ENCODE peak calls at places on chromosome 18, in nine cellular contexts. B is fibroblast of lung, Q is keratinocyte, D is HCT116, K is PC-9, I is SK-N-SH, L is mammary epithelial cell, E is hepatocyte, A is mesendoderm. N is an unnamed sample. For H3K79me2, the result is how much of the 10 kb centered on the place peaks cover.

GRCh38 chr18:54119524-54120019 is 104.9 kb downstream of the MBD2 start:
- DNase-seq in A (peak), I (peak), B (peak), K (peak), L (peak), D (peak), Q (no peak), E (peak), N (peak)

GRCh38 chr18:111292-112014 is 46.9 kb upstream of the USP14 start:
- DNase-seq in D (no peak), K (peak), E (peak), A (peak), Q (no peak), I (peak), L (peak), B (peak), N (peak)

GRCh38 chr18:35522130-35522959 is 24.6 kb upstream of the INO80C start:
- DNase-seq in K (no peak), D (no peak), I (no peak), Q (no peak), B (no peak), E (no peak), L (no peak), A (no peak), N (no peak)

GRCh38 chr18:8779251-8779650 is 73.9 kb downstream of the MTCL1 start:
- DNase-seq in B (no peak), I (no peak), Q (no peak), K (no peak), A (no peak), L (no peak), E (no peak), D (no peak), N (no peak)

GRCh38 chr18:29078272-29078671 is 901.3 kb upstream of the CDH2 start:
- DNase-seq in K (no peak), Q (no peak), I (no peak), E (peak), A (no peak), D (no peak), L (no peak), B (no peak), N (no peak)

GRCh38 chr18:31321719-31322118 is 3.8 kb downstream of the DSG1 start:
- DNase-seq in A (no peak), B (no peak), I (no peak), E (no peak), Q (no peak), K (no peak), D (no peak), L (no peak), N (no peak)

GRCh38 chr18:32624182-32624723 is 148.6 kb downstream of the KLHL14 start:
- DNase-seq in B (no peak), E (no peak), K (no peak), L (peak), Q (no peak), D (no peak), A (no peak), I (no peak), N (no peak)

GRCh38 chr18:70044626-70045025 is 97.0 kb upstream of the CD226 start:
- DNase-seq in K (peak), E (peak), A (no peak), B (peak), D (peak), Q (peak), I (peak), L (peak), N (no peak)

GRCh38 chr18:74496508-74497307 is 545 bp downstream of the CNDP2 start:
- DNase-seq in E (peak), K (peak), Q (no peak), I (peak), B (peak), L (no peak), D (peak), A (peak), N (peak)

GRCh38 chr18:9707381-9708056 is 582 bp upstream of the RAB31 start:
- DNase-seq in B (peak), K (no peak), A (peak), E (no peak), L (no peak), D (no peak), I (no peak), Q (no peak), N (no peak)

DNA sequence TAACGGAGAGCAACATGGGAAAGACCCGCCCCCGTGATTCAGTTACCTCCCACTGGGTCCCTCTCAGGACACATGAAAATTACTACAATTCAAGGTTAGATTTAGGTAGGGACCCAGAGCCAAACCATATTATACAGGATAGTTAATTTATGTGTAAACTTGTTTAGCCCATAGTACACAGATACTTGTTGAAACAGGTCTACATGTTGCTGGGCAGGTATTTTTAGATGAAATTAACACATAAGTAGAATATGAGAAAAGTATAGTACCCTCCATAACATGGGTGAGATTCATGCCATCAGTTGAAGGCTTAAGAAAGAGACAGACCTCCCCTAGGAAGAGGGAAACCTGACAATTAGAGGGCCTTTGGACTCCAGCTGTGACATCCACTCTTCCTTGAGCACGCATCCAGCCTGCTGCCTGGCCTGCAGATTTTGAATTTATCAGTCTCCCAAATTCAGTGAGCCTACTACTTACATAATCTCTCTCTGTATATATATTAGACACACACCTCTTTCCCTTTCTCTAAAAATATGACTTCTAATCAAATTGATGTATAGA is 463.5 kb upstream of the NETO1 start:
- DNase-seq in Q (no peak), D (no peak), K (no peak), B (no peak), I (no peak), E (no peak), L (no peak), A (peak), N (peak)
- H3K79me2 ChIP-seq in Q (under half), D (under half), K (under half), B (under half), I (under half), E (under half), L (under half), A (under half), N (under half)

DNA sequence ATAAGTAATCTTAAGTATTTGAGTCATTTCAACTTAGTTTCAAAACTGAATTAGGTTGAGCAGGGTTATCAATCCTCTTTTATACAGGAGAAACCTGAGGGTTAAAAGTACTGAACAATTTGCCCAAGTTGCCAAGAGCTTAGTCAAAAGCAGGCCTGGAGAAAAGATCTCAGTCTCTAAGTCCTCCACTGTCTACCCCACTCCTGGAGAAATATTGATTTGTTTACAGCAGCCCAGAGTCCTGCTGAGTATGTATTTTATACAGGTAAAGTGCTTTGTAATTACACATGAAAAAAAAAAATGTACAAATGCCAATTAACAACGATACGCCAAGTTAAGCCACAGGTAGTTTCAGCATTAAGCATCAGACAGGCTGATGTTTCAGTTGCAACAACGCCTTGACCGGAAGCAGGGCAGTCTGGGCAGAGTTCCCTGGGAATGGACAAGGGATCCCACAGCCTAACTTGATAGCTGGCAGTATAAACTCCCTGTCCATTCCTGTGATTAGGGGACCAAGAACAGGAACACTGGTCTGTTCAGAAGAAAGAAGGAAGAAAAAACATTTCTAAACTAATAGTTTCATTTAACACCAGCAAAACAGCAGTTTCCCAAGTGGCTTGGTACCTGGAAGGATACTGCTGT is 132.9 kb downstream of the MYO5B start:
- DNase-seq in E (no peak), Q (no peak), K (no peak), A (no peak), D (no peak), I (no peak), L (peak), B (no peak), N (no peak)
- H3K79me2 ChIP-seq in E (under half), Q (under half), K (under half), A (under half), D (under half), I (under half), L (under half), B (under half), N (under half)

DNA sequence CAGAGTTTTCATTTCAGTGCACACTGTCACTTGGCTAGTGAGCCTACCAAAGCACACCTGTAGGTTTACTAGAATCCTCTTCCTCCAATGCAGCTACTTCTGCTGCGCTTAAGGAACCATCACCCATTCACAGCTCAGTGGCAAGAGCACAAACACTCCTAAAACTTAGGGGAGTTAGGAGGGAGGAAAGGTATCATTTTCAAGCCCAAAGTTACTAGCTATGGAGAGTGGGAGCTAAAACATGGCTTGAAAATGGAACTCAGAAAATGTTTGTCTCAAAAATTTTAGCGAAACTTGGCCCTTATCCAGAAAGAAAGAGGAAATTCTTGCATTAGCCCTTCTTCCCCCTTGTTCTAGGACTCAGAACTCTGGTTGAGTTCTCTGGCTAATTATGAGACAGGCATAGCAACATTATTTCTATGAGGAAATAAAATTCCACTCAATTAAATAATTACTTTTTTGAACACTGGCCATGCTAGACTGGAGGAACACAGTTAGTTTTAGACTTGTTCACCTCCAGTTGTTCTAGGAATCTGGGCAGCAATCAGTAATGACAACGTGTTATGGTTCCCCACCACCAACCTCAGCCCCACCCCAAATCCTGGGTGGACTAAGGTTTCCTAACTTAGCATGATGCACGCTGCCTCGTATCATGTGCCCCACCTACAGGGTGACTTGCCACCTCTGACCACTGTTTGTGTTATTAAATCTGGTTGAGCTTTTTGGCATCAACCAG is 32.9 kb downstream of the LPIN2 start:
- DNase-seq in L (no peak), B (no peak), A (no peak), I (no peak), D (no peak), E (no peak), Q (no peak), K (no peak), N (no peak)
- H3K79me2 ChIP-seq in L (under half), B (half or more), A (under half), I (half or more), D (under half), E (half or more), Q (under half), K (half or more), N (half or more)

DNA sequence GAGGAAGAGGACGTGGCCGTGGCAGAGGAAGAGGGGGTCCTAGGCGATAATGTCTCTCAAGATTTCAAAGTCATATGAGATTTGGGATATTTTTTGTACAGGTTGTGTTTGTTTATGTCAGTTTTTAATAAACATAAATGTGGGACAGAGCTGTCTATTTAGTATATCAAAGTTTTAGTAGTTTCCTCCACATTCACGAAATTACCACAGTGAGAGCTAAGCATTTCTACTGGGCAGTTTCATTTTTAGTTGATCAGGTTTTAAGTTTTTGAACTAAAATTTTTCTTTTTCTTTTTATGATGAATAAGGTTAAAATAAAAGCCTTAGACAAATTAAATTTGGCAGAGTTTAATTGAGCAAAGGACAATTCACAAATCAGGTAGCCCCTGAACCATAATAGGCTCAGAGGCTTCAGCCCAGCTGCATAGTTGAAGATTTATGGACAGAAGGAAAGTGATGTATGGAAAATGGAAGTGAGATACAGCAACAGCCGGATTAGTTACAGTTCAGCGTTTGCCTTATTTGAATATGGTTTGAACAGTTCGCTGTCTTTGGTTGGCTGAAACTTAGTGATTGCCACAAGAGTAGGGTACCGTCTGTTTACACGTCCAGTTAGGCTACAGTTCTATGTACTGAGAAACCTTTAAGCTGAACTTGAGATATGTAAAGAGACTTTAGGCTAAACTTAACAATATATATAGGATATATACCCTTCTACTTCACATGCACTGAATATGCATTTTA is 17.1 kb downstream of the SNRPD1 start:
- DNase-seq in D (no peak), E (no peak), K (no peak), I (no peak), Q (no peak), B (no peak), L (no peak), A (no peak), N (no peak)
- H3K79me2 ChIP-seq in D (half or more), E (under half), K (under half), I (under half), Q (under half), B (under half), L (half or more), A (under half), N (half or more)

GRCh38 chr18:37182340-37183135 is 353.6 kb downstream of the KIAA1328 start:
- DNase-seq in A (no peak), E (no peak), B (no peak), I (no peak), Q (no peak), K (no peak), L (no peak), D (no peak), N (no peak)
- H3K79me2 ChIP-seq in A (under half), E (under half), B (under half), I (under half), Q (under half), K (under half), L (under half), D (under half), N (under half)

DNA sequence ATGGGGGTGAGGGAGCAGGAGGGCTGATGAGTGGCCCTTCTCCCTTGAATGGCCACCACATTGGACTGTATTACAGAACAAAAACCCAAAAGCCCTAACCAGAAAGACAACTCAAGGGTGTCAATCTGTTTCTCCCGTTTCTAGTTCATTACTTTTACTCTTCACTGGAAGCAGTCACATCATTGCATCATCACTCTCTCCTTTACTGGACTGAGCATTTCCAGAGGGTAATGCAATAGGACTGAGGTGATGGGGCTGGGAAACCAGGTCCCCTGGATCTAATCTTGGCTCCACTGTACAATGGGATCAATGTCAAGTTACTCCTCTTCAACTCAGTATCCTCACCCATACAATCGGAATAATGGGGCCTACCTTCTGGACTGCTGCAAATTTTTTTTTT is 56.1 kb downstream of the BCL2 start:
- DNase-seq in Q (no peak), A (no peak), B (no peak), L (no peak), I (no peak), E (no peak), K (no peak), D (no peak), N (no peak)
- H3K79me2 ChIP-seq in Q (under half), A (under half), B (under half), L (under half), I (under half), E (under half), K (under half), D (under half), N (under half)

GRCh38 chr18:44816449-44816848 is 135.8 kb downstream of the SETBP1 start:
- DNase-seq in E (no peak), A (no peak), K (no peak), Q (no peak), I (no peak), L (no peak), B (no peak), D (no peak), N (no peak)

GRCh38 chr18:44818668-44819403 is 138.1 kb downstream of the SETBP1 start:
- DNase-seq in Q (no peak), D (no peak), I (no peak), B (no peak), K (no peak), L (no peak), E (no peak), A (no peak), N (no peak)

GRCh38 chr18:44816028-44816427 is 135.3 kb downstream of the SETBP1 start:
- DNase-seq in A (no peak), Q (no peak), K (no peak), I (no peak), E (no peak), D (no peak), L (no peak), B (no peak), N (peak)

GRCh38 chr18:44819944-44820510 is 139.3 kb downstream of the SETBP1 start:
- DNase-seq in Q (no peak), K (no peak), I (no peak), L (no peak), A (peak), D (no peak), E (no peak), B (no peak), N (no peak)

GRCh38 chr18:44818148-44818547 is 137.5 kb downstream of the SETBP1 start:
- DNase-seq in L (no peak), D (no peak), E (no peak), I (no peak), K (no peak), B (no peak), A (no peak), Q (no peak), N (no peak)
- H3K79me2 ChIP-seq in L (under half), D (under half), E (under half), I (under half), K (under half), B (under half), A (under half), Q (under half), N (under half)

GRCh38 chr18:2997846-2998599 is 14.9 kb downstream of the LPIN2 start:
- DNase-seq in B (no peak), Q (no peak), L (no peak), A (no peak), I (no peak), K (no peak), D (no peak), E (no peak), N (no peak)
- H3K79me2 ChIP-seq in B (half or more), Q (under half), L (under half), A (under half), I (half or more), K (under half), D (under half), E (half or more), N (half or more)

GRCh38 chr18:79724299-79725080 is 44.9 kb downstream of the CTDP1 start:
- DNase-seq in B (no peak), Q (no peak), E (no peak), D (no peak), I (no peak), K (no peak), L (no peak), A (no peak), N (no peak)
- H3K79me2 ChIP-seq in B (under half), Q (under half), E (under half), D (under half), I (under half), K (under half), L (under half), A (under half), N (under half)

DNA sequence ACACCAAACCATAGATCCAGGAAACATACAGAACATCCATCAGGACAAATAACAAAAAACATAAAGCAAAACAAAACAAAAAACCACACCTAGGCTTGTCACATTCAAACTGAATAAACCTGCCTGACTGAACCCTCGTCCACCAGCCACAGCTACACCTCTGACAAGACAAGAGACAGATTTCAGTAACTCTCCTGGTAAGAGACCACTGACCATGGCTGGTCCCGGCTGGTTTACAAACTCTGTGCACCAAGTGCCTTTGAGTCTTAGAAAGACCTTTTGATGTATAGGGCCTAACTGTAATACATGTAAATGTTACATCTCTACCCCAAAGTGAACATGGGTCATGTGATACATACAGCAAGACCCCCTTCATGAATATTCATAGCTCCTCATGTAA is 4.8 kb upstream of the SLC66A2 start:
- DNase-seq in L (no peak), Q (no peak), K (no peak), D (no peak), I (no peak), A (no peak), E (no peak), B (no peak), N (no peak)
- H3K79me2 ChIP-seq in L (under half), Q (under half), K (under half), D (under half), I (under half), A (under half), E (under half), B (under half), N (under half)

N was measured in neural progenitor cell.